ENCODE peak calls at places on chromosomes 6 and 20, in five cellular contexts. P is IMR-90, W is neuronal stem cell, B is H1, K is mesenchymal stem cell. E is an unnamed sample. For H3K36me3, the result is how much of the 10 kb centered on the place peaks cover.

GRCh38 chr6:44002071-44002590 is 125.1 kb downstream of the MRPL14 start:
- DNase-seq in B (peak), W (peak), P (no peak), K (peak), E (no peak)

GRCh38 chr6:40391851-40392595 is 195.1 kb downstream of the LRFN2 start:
- DNase-seq in W (no peak), P (no peak), K (no peak), B (no peak), E (no peak)

GRCh38 chr6:87697581-87698552 is 4.2 kb downstream of the AKIRIN2 start:
- DNase-seq in W (no peak), B (no peak), K (peak), P (peak), E (no peak)

GRCh38 chr6:123616016-123616415 is 20.7 kb downstream of the TRDN start:
- DNase-seq in K (no peak), P (no peak), W (no peak), B (no peak), E (no peak)

GRCh38 chr6:104566411-104566810 is 293.3 kb downstream of the HACE1 start:
- DNase-seq in W (no peak), K (no peak), B (no peak), P (no peak), E (no peak)

GRCh38 chr6:33589723-33590530 is 9.9 kb upstream of the BAK1 start:
- DNase-seq in P (peak), K (peak), W (no peak), B (no peak), E (peak)

GRCh38 chr20:63972312-63973159 is 2.8 kb upstream of the ZNF512B start:
- DNase-seq in K (no peak), B (no peak), W (no peak), P (no peak), E (no peak)

GRCh38 chr6:8574311-8574710 is 139.0 kb upstream of the SLC35B3 start:
- DNase-seq in P (no peak), K (no peak), B (no peak), W (no peak), E (no peak)

GRCh38 chr6:12923644-12924235 is 207.2 kb downstream of the PHACTR1 start:
- DNase-seq in B (no peak), K (no peak), W (no peak), P (no peak), E (no peak)

GRCh38 chr6:119137194-119138072 is 59.0 kb upstream of the FAM184A start:
- DNase-seq in W (no peak), P (peak), B (no peak), K (peak), E (no peak)

GRCh38 chr6:127900935-127901334 is at the start of gene THEMIS:
- DNase-seq in B (no peak), K (no peak), W (no peak), P (no peak), E (peak)

GRCh38 chr20:62761058-62761758 is 35.1 kb upstream of the MRGBP start:
- DNase-seq in K (no peak), P (no peak), B (no peak), W (no peak), E (no peak)

GRCh38 chr20:10671850-10672578 is 1.8 kb downstream of the JAG1 start:
- DNase-seq in B (no peak), W (no peak), P (peak), K (peak), E (peak)

GRCh38 chr20:653590-654426 is 808 bp upstream of the SRXN1 start:
- DNase-seq in B (no peak), K (no peak), P (no peak), W (no peak), E (no peak)

GRCh38 chr6:12164508-12164770 is 125.7 kb upstream of the EDN1 start:
- DNase-seq in B (no peak), W (no peak), P (peak), K (no peak), E (no peak)

GRCh38 chr6:86147311-86147710 is 504.6 kb upstream of the SYNCRIP start:
- DNase-seq in B (no peak), P (no peak), W (no peak), K (no peak), E (no peak)

GRCh38 chr20:64101731-64102621 is 5.4 kb downstream of the NPBWR2 start:
- DNase-seq in K (no peak), P (no peak), W (peak), B (no peak), E (peak)

GRCh38 chr6:3911614-3912336 is 62.6 kb downstream of the FAM50B start:
- DNase-seq in P (peak), K (peak), B (no peak), W (no peak), E (peak)

GRCh38 chr6:33684428-33684896 is 27.0 kb downstream of the UQCC2 start:
- DNase-seq in B (no peak), K (no peak), W (no peak), P (no peak), E (no peak)

GRCh38 chr6:151141685-151142084 is 98.1 kb upstream of the AKAP12 start:
- DNase-seq in P (no peak), W (no peak), B (no peak), K (peak), E (no peak)

GRCh38 chr6:169789146-169789943 is 37.9 kb downstream of the ERMARD start:
- DNase-seq in W (no peak), K (no peak), B (no peak), P (no peak), E (peak)
- H2BK15ac ChIP-seq in W (no peak), K (no peak), B (no peak), P (no peak), E (no peak)

GRCh38 chr20:36754656-36755222 is 8.8 kb upstream of the NDRG3 start:
- DNase-seq in K (peak), P (peak), B (no peak), W (peak), E (peak)

GRCh38 chr20:36758276-36758675 is 12.4 kb upstream of the NDRG3 start:
- DNase-seq in K (no peak), W (no peak), B (no peak), P (no peak), E (no peak)

GRCh38 chr20:36756482-36756881 is 10.6 kb upstream of the NDRG3 start:
- DNase-seq in K (no peak), P (no peak), B (no peak), W (no peak), E (no peak)

DNA sequence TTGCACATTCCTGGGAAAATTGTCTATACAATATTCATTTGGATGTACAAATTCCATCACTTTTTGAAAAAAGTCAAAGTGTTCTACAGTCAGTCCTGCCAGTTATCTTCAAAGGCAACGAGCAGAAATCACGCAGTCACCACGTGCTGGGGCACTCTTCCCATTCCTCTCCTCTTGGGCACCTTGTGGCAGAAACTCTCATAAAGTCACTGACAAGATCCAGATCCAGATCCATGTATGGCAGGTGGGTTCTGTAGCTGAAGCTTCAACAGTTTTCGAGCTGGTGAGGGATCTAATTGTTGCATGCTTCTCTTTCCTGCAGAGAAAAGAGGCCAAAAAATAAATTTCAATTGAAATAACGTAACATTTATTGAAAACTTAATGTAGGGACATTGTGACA is 6.7 kb upstream of the NDRG3 start:
- DNase-seq in K (no peak), B (no peak), W (no peak), P (no peak), E (no peak)
- H3K36me3 ChIP-seq in K (under half), B (under half), W (under half), P (under half), E (under half)

GRCh38 chr6:6858533-6858982 is 249.2 kb upstream of the RREB1 start:
- DNase-seq in K (no peak), P (no peak), W (no peak), B (no peak), E (no peak)

GRCh38 chr6:6857528-6857927 is 250.2 kb upstream of the RREB1 start:
- DNase-seq in W (no peak), K (no peak), B (no peak), P (no peak), E (no peak)

GRCh38 chr6:6859722-6860121 is 248.0 kb upstream of the RREB1 start:
- DNase-seq in W (no peak), B (no peak), K (no peak), P (no peak), E (no peak)

GRCh38 chr6:6861346-6861745 is 246.4 kb upstream of the RREB1 start:
- DNase-seq in K (no peak), W (no peak), P (no peak), B (no peak), E (no peak)

GRCh38 chr6:6856538-6857523 is 250.9 kb upstream of the RREB1 start:
- DNase-seq in P (peak), W (no peak), K (peak), B (no peak), E (peak)
- H3K4me3 ChIP-seq in P (no peak), W (no peak), K (no peak), B (peak), E (no peak)

GRCh38 chr6:53348436-53349208 is at the start of gene ELOVL5:
- DNase-seq in P (peak), W (peak), K (peak), B (peak), E (peak)
- H2BK15ac ChIP-seq in P (peak), W (peak), K (peak), B (peak), E (peak)